ENCODE peak calls at places on chromosomes 5 and 9, in seven cellular contexts. One of them, this sample, is unnamed.

GRCh38 chr9:26181836-26182235 is 503.6 kb upstream of the TUSC1 start:
- DNase-seq in Caco-2: no peak
- DNase-seq in A549: no peak
- DNase-seq in IMR-90: no peak
- DNase-seq in heart left ventricle: no peak
- DNase-seq in kidney: no peak
- DNase-seq in nephron progenitor cell: no peak
- DNase-seq in this sample: no peak

GRCh38 chr9:134537891-134538520 is 103.6 kb upstream of the COL5A1 start:
- DNase-seq in Caco-2: no peak
- DNase-seq in A549: no peak
- DNase-seq in IMR-90: no peak
- DNase-seq in heart left ventricle: peak
- DNase-seq in kidney: peak
- DNase-seq in nephron progenitor cell: no peak
- DNase-seq in this sample: peak

GRCh38 chr9:130825051-130825651 is 9.9 kb upstream of the ABL1 start:
- DNase-seq in Caco-2: peak
- DNase-seq in A549: no peak
- DNase-seq in IMR-90: peak
- DNase-seq in heart left ventricle: no peak
- DNase-seq in kidney: no peak
- DNase-seq in nephron progenitor cell: peak
- DNase-seq in this sample: no peak

GRCh38 chr5:110940136-110940535 is 131.4 kb upstream of the TSLP start:
- DNase-seq in Caco-2: no peak
- DNase-seq in A549: no peak
- DNase-seq in IMR-90: peak
- DNase-seq in heart left ventricle: no peak
- DNase-seq in kidney: no peak
- DNase-seq in nephron progenitor cell: no peak
- DNase-seq in this sample: no peak

GRCh38 chr5:9343146-9343850 is 202.6 kb downstream of the SEMA5A start:
- DNase-seq in Caco-2: no peak
- DNase-seq in A549: no peak
- DNase-seq in IMR-90: peak
- DNase-seq in heart left ventricle: no peak
- DNase-seq in kidney: no peak
- DNase-seq in nephron progenitor cell: no peak
- DNase-seq in this sample: no peak

GRCh38 chr9:115000217-115000639 is 69.8 kb upstream of the TNFSF8 start:
- DNase-seq in Caco-2: no peak
- DNase-seq in A549: no peak
- DNase-seq in IMR-90: no peak
- DNase-seq in heart left ventricle: no peak
- DNase-seq in kidney: no peak
- DNase-seq in nephron progenitor cell: no peak
- DNase-seq in this sample: no peak

GRCh38 chr5:171534009-171534895 is 114.8 kb downstream of the FGF18 start:
- DNase-seq in Caco-2: no peak
- DNase-seq in A549: no peak
- DNase-seq in IMR-90: no peak
- DNase-seq in heart left ventricle: no peak
- DNase-seq in kidney: no peak
- DNase-seq in nephron progenitor cell: no peak
- DNase-seq in this sample: no peak

GRCh38 chr5:64206653-64207052 is 41.0 kb downstream of the RNF180 start:
- DNase-seq in Caco-2: no peak
- DNase-seq in A549: no peak
- DNase-seq in IMR-90: no peak
- DNase-seq in heart left ventricle: no peak
- DNase-seq in kidney: no peak
- DNase-seq in nephron progenitor cell: no peak
- DNase-seq in this sample: no peak

GRCh38 chr9:111661150-111661801 is at the start of gene GNG10:
- DNase-seq in Caco-2: peak
- DNase-seq in A549: peak
- DNase-seq in IMR-90: peak
- DNase-seq in heart left ventricle: peak
- DNase-seq in kidney: peak
- DNase-seq in nephron progenitor cell: peak
- DNase-seq in this sample: no peak

GRCh38 chr5:35246928-35247644 is 16.8 kb upstream of the PRLR start:
- DNase-seq in Caco-2: no peak
- DNase-seq in A549: no peak
- DNase-seq in IMR-90: no peak
- DNase-seq in heart left ventricle: peak
- DNase-seq in kidney: peak
- DNase-seq in nephron progenitor cell: no peak
- DNase-seq in this sample: no peak

GRCh38 chr9:79568337-79569084 is 3.3 kb upstream of the TLE4 start:
- DNase-seq in Caco-2: no peak
- DNase-seq in A549: peak
- DNase-seq in IMR-90: no peak
- DNase-seq in heart left ventricle: no peak
- DNase-seq in kidney: no peak
- DNase-seq in nephron progenitor cell: no peak
- DNase-seq in this sample: no peak

GRCh38 chr9:73370053-73370452 is 218.4 kb downstream of the ANXA1 start:
- DNase-seq in Caco-2: no peak
- DNase-seq in A549: no peak
- DNase-seq in IMR-90: no peak
- DNase-seq in heart left ventricle: no peak
- DNase-seq in kidney: no peak
- DNase-seq in nephron progenitor cell: no peak
- DNase-seq in this sample: no peak

GRCh38 chr9:32906213-32906612 is 95.2 kb downstream of the APTX start:
- DNase-seq in Caco-2: no peak
- DNase-seq in A549: no peak
- DNase-seq in IMR-90: no peak
- DNase-seq in heart left ventricle: no peak
- DNase-seq in kidney: no peak
- DNase-seq in nephron progenitor cell: no peak
- DNase-seq in this sample: no peak

GRCh38 chr5:180205936-180206335 is 3.1 kb downstream of the RASGEF1C start:
- DNase-seq in Caco-2: no peak
- DNase-seq in A549: no peak
- DNase-seq in IMR-90: no peak
- DNase-seq in heart left ventricle: no peak
- DNase-seq in kidney: no peak
- DNase-seq in nephron progenitor cell: no peak
- DNase-seq in this sample: no peak

GRCh38 chr9:96854073-96854876 is at the start of gene ZNF782:
- DNase-seq in Caco-2: peak
- DNase-seq in A549: peak
- DNase-seq in IMR-90: peak
- DNase-seq in heart left ventricle: peak
- DNase-seq in kidney: peak
- DNase-seq in nephron progenitor cell: peak
- DNase-seq in this sample: peak

GRCh38 chr9:108477538-108478006 is 378.2 kb downstream of the ACTL7B start:
- DNase-seq in Caco-2: no peak
- DNase-seq in A549: peak
- DNase-seq in IMR-90: peak
- DNase-seq in heart left ventricle: no peak
- DNase-seq in kidney: no peak
- DNase-seq in nephron progenitor cell: no peak
- DNase-seq in this sample: no peak

GRCh38 chr9:4855861-4856260 is 63.1 kb downstream of the RCL1 start:
- DNase-seq in Caco-2: no peak
- DNase-seq in A549: no peak
- DNase-seq in IMR-90: peak
- DNase-seq in heart left ventricle: no peak
- DNase-seq in kidney: no peak
- DNase-seq in nephron progenitor cell: no peak
- DNase-seq in this sample: no peak

GRCh38 chr5:8842906-8843590 is 702.8 kb downstream of the SEMA5A start:
- DNase-seq in Caco-2: no peak
- DNase-seq in A549: no peak
- DNase-seq in IMR-90: peak
- DNase-seq in heart left ventricle: no peak
- DNase-seq in kidney: no peak
- DNase-seq in nephron progenitor cell: no peak
- DNase-seq in this sample: no peak

DNA sequence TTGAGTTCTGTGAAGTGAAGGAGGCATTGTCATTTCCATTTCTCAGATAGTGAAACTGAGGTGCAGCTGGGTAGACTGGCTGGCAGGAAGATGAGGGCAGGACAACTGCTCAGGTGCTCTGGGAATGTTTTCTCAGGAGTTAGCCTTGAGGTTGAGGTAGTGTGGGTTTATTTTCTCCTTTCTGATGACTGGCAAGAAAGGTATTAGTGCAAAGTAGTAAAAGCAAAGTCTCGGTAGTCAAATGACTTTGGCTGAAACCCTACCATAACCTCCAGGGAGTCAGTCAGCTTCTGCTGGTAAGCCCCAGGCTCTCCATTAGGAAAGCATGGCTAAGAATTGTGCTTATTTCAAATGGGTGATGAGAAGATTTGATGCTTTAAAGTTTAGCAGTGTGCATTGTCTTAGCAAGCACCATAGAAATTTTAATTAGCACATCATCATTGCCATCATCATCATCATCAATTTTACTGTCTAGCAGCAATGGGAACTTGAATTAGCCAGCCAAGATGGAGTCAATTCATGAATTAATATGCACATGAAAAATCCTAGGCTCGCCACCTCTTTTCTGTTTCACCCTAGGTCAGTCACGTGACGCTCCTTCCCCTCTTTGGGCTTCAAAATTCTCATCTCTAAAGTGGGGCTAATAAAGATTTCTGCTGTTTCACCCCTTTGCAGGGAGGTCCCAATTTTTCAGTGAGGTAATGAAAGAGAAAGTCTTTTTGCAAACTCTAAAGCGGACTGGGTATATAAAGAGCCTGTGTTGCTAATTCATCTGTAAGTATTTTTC is 10.7 kb upstream of the PAPPA start:
- DNase-seq in Caco-2: no peak
- DNase-seq in A549: no peak
- DNase-seq in IMR-90: no peak
- DNase-seq in heart left ventricle: no peak
- DNase-seq in kidney: no peak
- DNase-seq in nephron progenitor cell: no peak
- DNase-seq in this sample: no peak
- TF ChIP-seq CTCF in Caco-2: no peak
- TF ChIP-seq CTCF in A549: no peak
- TF ChIP-seq CTCF in IMR-90: no peak
- TF ChIP-seq CTCF in heart left ventricle: no peak
- TF ChIP-seq CTCF in kidney: no peak
- TF ChIP-seq CTCF in nephron progenitor cell: no peak
- TF ChIP-seq CTCF in this sample: no peak

DNA sequence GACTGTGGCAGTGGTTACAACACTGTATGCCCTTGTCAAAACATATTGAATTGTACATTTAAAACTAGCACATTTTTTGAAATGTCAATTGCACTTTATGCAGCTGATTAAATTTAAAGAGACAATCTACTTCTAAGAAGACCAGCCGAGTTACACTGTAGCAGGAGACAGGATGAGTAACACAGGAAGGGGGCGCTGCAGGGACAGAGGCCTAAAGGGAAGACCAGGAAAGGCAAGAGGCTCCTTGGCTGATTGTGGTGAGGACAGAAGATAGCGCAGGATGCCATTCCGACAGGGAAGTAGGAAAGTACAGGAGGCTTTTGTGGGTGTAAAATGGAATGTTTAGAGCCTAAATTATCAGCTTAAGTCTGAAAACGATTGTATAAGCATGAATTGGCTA is 28.2 kb upstream of the PPP2R2B start:
- DNase-seq in Caco-2: peak
- DNase-seq in A549: peak
- DNase-seq in IMR-90: no peak
- DNase-seq in heart left ventricle: no peak
- DNase-seq in kidney: no peak
- DNase-seq in nephron progenitor cell: peak
- DNase-seq in this sample: no peak
- TF ChIP-seq CTCF in Caco-2: no peak
- TF ChIP-seq CTCF in A549: no peak
- TF ChIP-seq CTCF in IMR-90: no peak
- TF ChIP-seq CTCF in heart left ventricle: no peak
- TF ChIP-seq CTCF in kidney: no peak
- TF ChIP-seq CTCF in nephron progenitor cell: no peak
- TF ChIP-seq CTCF in this sample: peak

DNA sequence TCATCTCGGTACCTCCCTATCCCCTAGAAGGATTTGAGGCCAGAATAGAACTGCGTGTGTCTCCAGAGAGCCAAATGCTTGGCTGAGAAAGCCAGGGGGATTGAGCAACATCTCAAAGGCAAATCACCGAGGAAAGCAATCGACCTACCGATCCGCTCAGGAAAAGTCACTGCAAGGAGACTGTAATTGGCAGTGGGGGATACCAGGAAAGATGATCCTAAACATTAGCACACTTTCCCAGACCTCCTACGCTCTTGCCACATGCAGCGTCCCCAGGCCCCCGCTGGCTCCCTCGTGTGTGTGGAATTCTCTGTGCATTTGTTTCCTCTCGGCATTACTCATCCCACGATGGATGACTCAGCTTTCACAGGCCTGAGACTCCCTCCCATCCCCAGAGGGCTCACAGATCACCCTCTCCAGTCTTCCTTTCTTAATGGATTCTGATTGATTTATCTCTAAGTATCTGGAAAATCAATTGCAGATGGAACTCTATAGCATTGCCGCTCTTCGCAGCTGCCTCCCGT is 82.2 kb upstream of the ICE1 start:
- DNase-seq in Caco-2: peak
- DNase-seq in A549: peak
- DNase-seq in IMR-90: peak
- DNase-seq in heart left ventricle: peak
- DNase-seq in kidney: peak
- DNase-seq in nephron progenitor cell: peak
- DNase-seq in this sample: no peak
- TF ChIP-seq CTCF in Caco-2: no peak
- TF ChIP-seq CTCF in A549: peak
- TF ChIP-seq CTCF in IMR-90: peak
- TF ChIP-seq CTCF in heart left ventricle: no peak
- TF ChIP-seq CTCF in kidney: peak
- TF ChIP-seq CTCF in nephron progenitor cell: peak
- TF ChIP-seq CTCF in this sample: peak

GRCh38 chr9:14441976-14442651 is 128.2 kb upstream of the NFIB start:
- DNase-seq in Caco-2: peak
- DNase-seq in A549: peak
- DNase-seq in IMR-90: peak
- DNase-seq in heart left ventricle: no peak
- DNase-seq in kidney: no peak
- DNase-seq in nephron progenitor cell: peak
- DNase-seq in this sample: no peak
- TF ChIP-seq CTCF in Caco-2: peak
- TF ChIP-seq CTCF in A549: peak
- TF ChIP-seq CTCF in IMR-90: peak
- TF ChIP-seq CTCF in heart left ventricle: no peak
- TF ChIP-seq CTCF in kidney: peak
- TF ChIP-seq CTCF in nephron progenitor cell: peak
- TF ChIP-seq CTCF in this sample: peak

This sample was measured in chondrocyte.